ENCODE peak calls at places on chromosome 2, in seven cellular contexts. C, R, S, B, W, F and L are unnamed samples.
A peak's percentile ranks its signal among the peaks of the same experiment; 100 is the strongest.

GRCh38 chr2:28748176-28748575 is 3.5 kb upstream of the PPP1CB start:
- DNase-seq in F (no peak), B (no peak), W (no peak), S (no peak), R (no peak), C (no peak), L (no peak)

GRCh38 chr2:224157655-224158054 is 118.6 kb upstream of the SERPINE2 start:
- DNase-seq in B (no peak), S (no peak), R (no peak), C (no peak), W (no peak), F (no peak), L (no peak)

GRCh38 chr2:143852748-143853147 is 667.2 kb downstream of the ZEB2 start:
- DNase-seq in S (no peak), R (no peak), W (no peak), C (peak; percentile 80), B (no peak), F (no peak), L (no peak)

GRCh38 chr2:64019083-64019974 is at the start of gene VPS54:
- DNase-seq in R (peak; percentile 21), C (peak; percentile 89), W (peak; percentile 43), F (peak; percentile 67), S (no peak), B (peak; percentile 56), L (peak; percentile 58)

GRCh38 chr2:164722604-164723338 is 101.5 kb upstream of the GRB14 start:
- DNase-seq in C (no peak), R (no peak), B (no peak), F (no peak), W (no peak), S (no peak), L (no peak)

GRCh38 chr2:207265849-207266248 is 100.1 kb upstream of the KLF7 start:
- DNase-seq in F (no peak), B (no peak), S (no peak), C (peak; percentile 12), R (no peak), W (no peak), L (no peak)

GRCh38 chr2:100744589-100744988 is 75.3 kb upstream of the NPAS2 start:
- DNase-seq in W (no peak), B (no peak), C (no peak), R (no peak), S (peak; percentile 51), F (no peak), L (peak; percentile 67)

GRCh38 chr2:6080837-6081541 is 388.8 kb downstream of the SOX11 start:
- DNase-seq in W (no peak), S (no peak), B (no peak), C (no peak), R (no peak), F (no peak), L (no peak)

GRCh38 chr2:239819091-239819973 is 205.8 kb downstream of the NDUFA10 start:
- DNase-seq in W (no peak), C (peak; percentile 27), F (no peak), B (no peak), R (no peak), S (no peak), L (no peak)

GRCh38 chr2:176813526-176814179 is 398.9 kb upstream of the HNRNPA3 start:
- DNase-seq in S (no peak), W (no peak), R (no peak), B (no peak), C (no peak), F (no peak), L (no peak)

GRCh38 chr2:197207106-197207505 is 103.5 kb downstream of the ANKRD44 start:
- DNase-seq in S (no peak), F (no peak), C (no peak), R (no peak), W (no peak), B (no peak), L (peak; percentile 27)

GRCh38 chr2:237647176-237648015 is 20.0 kb downstream of the LRRFIP1 start:
- DNase-seq in B (no peak), C (no peak), S (no peak), R (no peak), W (no peak), F (no peak), L (no peak)

GRCh38 chr2:219175928-219176817 is 552 bp downstream of the CNPPD1 start:
- DNase-seq in S (peak; percentile 23), R (no peak), B (no peak), W (no peak), C (no peak), F (peak; percentile 47), L (peak; percentile 41)

GRCh38 chr2:12928197-12928596 is 211.5 kb downstream of the TRIB2 start:
- DNase-seq in C (no peak), W (no peak), S (peak; percentile 84), F (no peak), R (peak; percentile 57), B (no peak), L (peak; percentile 72)

GRCh38 chr2:197097578-197098366 is 171.3 kb upstream of the PGAP1 start:
- DNase-seq in F (no peak), C (no peak), B (no peak), S (no peak), W (no peak), R (no peak), L (peak; percentile 95)

GRCh38 chr2:170824526-170825015 is 7.9 kb downstream of the GAD1 start:
- DNase-seq in B (no peak), R (no peak), F (no peak), S (no peak), C (no peak), W (no peak), L (no peak)

GRCh38 chr2:28391564-28392296 is 928 bp upstream of the FOSL2 start:
- DNase-seq in S (peak; percentile 85), B (peak; percentile 53), W (peak; percentile 29), R (peak; percentile 84), F (peak; percentile 72), C (peak; percentile 90), L (peak; percentile 93)

GRCh38 chr2:234949762-234950434 is 1.9 kb upstream of the SH3BP4 start:
- DNase-seq in F (no peak), C (peak; percentile 8), R (peak; percentile 97), S (peak; percentile 100), B (no peak), W (no peak), L (peak; percentile 99)